ENCODE peak calls at places on chromosomes 7 and 10, in five cellular contexts. B, X, Z, H and N are unnamed samples.

GRCh38 chr7:106283831-106284515 is 810 bp downstream of the NAMPT start:
- DNase-seq in H (peak; percentile 63), B (peak; percentile 62), X (peak; percentile 60), Z (peak; percentile 82), N (no peak)

GRCh38 chr7:74093671-74094223 is 10.1 kb downstream of the LIMK1 start:
- DNase-seq in Z (peak; percentile 70), X (peak; percentile 30), B (no peak), H (no peak), N (no peak)

GRCh38 chr7:113774182-113774807 is 144.5 kb downstream of the PPP1R3A start:
- DNase-seq in H (no peak), Z (no peak), B (no peak), X (no peak), N (no peak)

GRCh38 chr10:48577158-48577557 is 27.7 kb downstream of the ARHGAP22 start:
- DNase-seq in Z (no peak), H (no peak), B (no peak), X (no peak), N (no peak)

GRCh38 chr7:30922596-30922995 is 10.9 kb downstream of the AQP1 start:
- DNase-seq in H (peak; percentile 24), X (no peak), B (no peak), Z (peak; percentile 57), N (peak; percentile 34)

GRCh38 chr10:10394933-10395658 is 622.6 kb upstream of the CELF2 start:
- DNase-seq in X (no peak), B (no peak), Z (no peak), H (no peak), N (no peak)

GRCh38 chr7:3482147-3482921 is 181.3 kb downstream of the SDK1 start:
- DNase-seq in H (no peak), Z (no peak), B (no peak), X (no peak), N (no peak)

GRCh38 chr7:159115601-159116501 is 28.8 kb downstream of the VIPR2 start:
- DNase-seq in B (no peak), H (no peak), Z (peak; percentile 61), X (no peak), N (peak; percentile 24)

GRCh38 chr10:124598196-124598595 is 136.6 kb downstream of the LHPP start:
- DNase-seq in H (no peak), Z (no peak), B (no peak), X (no peak), N (no peak)

GRCh38 chr10:112330607-112331160 is 43.2 kb upstream of the ACSL5 start:
- DNase-seq in Z (no peak), X (no peak), H (no peak), B (no peak), N (no peak)

GRCh38 chr7:83976302-83976701 is 218.3 kb downstream of the SEMA3A start:
- DNase-seq in B (no peak), X (no peak), H (no peak), Z (no peak), N (no peak)

GRCh38 chr7:50156746-50157145 is 63.7 kb upstream of the ZPBP start:
- DNase-seq in H (no peak), Z (no peak), X (no peak), B (no peak), N (no peak)

GRCh38 chr7:19114591-19114855 is 2.9 kb downstream of the TWIST1 start:
- DNase-seq in X (no peak), Z (no peak), H (no peak), B (no peak), N (no peak)

GRCh38 chr10:15311885-15312280 is 59.2 kb downstream of the FAM171A1 start:
- DNase-seq in B (no peak), X (no peak), H (no peak), Z (no peak), N (no peak)

GRCh38 chr7:31495653-31496052 is 18.2 kb upstream of the ITPRID1 start:
- DNase-seq in B (no peak), Z (no peak), H (no peak), X (no peak), N (no peak)

GRCh38 chr10:117968354-117969182 is 78.2 kb downstream of the RAB11FIP2 start:
- DNase-seq in B (no peak), H (no peak), X (no peak), Z (no peak), N (no peak)

GRCh38 chr7:24978837-24979469 is 1.0 kb downstream of the OSBPL3 start:
- DNase-seq in B (no peak), H (peak; percentile 56), Z (peak; percentile 67), X (no peak), N (no peak)

GRCh38 chr7:130286881-130287280 is 6.1 kb upstream of the CPA4 start:
- DNase-seq in X (no peak), H (no peak), B (no peak), Z (no peak), N (no peak)

GRCh38 chr7:25167262-25167843 is 42.3 kb upstream of the CYCS start:
- DNase-seq in Z (no peak), X (no peak), H (no peak), B (no peak), N (no peak)

GRCh38 chr7:137986252-137987010 is 15.5 kb downstream of the CREB3L2 start:
- DNase-seq in X (peak; percentile 64), B (no peak), H (no peak), Z (peak; percentile 79), N (no peak)

GRCh38 chr10:116006508-116006907 is 266.5 kb downstream of the GFRA1 start:
- DNase-seq in Z (no peak), B (no peak), H (no peak), X (no peak), N (no peak)

GRCh38 chr7:94049615-94050014 is 45.5 kb upstream of the BET1 start:
- DNase-seq in Z (no peak), X (no peak), H (no peak), B (no peak), N (no peak)

GRCh38 chr10:50392966-50393718 is 141.8 kb upstream of the ASAH2 start:
- DNase-seq in H (no peak), Z (no peak), B (no peak), X (no peak), N (no peak)

GRCh38 chr10:99667108-99667751 is 7.9 kb downstream of the ENTPD7 start:
- DNase-seq in Z (no peak), H (no peak), X (no peak), B (no peak), N (no peak)

GRCh38 chr10:73956476-73957338 is 41.2 kb upstream of the VCL start:
- DNase-seq in H (no peak), Z (no peak), X (no peak), B (no peak), N (no peak)

GRCh38 chr7:76396039-76396732 is 13.3 kb downstream of the SSC4D start:
- DNase-seq in H (no peak), Z (no peak), X (no peak), B (no peak), N (no peak)

GRCh38 chr7:64314493-64315020 is 796 bp downstream of the ZNF736 start:
- DNase-seq in Z (no peak), X (no peak), H (no peak), B (peak; percentile 43), N (no peak)

DNA sequence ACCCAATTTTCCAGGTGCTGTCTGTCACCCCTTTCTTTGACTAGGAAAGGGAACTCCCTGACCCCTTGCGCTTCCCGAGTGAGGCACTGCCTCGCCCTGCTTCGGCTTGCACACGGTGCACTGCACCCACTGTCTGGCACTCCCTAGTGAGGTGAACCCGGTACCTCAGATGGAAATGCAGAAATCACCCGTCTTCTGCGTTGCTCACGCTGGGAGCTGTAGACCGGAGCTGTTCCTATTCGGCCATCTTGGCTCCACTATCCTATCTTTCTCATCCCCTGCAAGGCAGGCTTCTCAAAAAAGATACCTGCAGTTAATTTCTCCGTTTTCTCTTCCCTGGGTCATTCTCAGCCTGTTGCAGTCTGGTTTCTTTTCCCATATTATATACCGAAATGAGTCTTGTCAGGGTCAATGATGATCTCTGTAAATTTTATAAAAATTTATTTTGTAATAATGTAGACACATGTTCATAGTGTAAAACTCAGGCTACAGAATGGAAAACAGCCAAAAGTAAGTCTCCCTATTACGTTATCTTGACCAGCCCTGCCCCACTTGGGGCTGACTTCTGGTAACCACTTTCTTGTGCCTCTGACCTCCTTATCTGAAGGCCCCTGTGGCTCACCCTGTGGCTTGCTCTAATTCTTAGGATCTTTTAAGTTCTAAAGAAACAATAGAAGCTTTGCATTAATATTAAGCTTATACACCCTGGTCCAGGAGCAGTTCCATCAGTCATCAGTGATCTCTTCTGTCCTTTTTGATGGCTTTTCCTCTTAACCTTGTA is 20.7 kb downstream of the BLVRA start:
- DNase-seq in H (no peak), X (no peak), B (no peak), Z (no peak), N (no peak)
- H3K4me3 ChIP-seq in H (no peak overlapping the region), X (no peak overlapping the region), B (no peak overlapping the region), Z (no peak overlapping the region), N (no peak overlapping the region)

GRCh38 chr10:79285315-79286185 is 61.7 kb upstream of the PPIF start:
- DNase-seq in X (no peak), Z (no peak), H (no peak), B (no peak), N (no peak)

GRCh38 chr10:79282388-79282787 is 64.9 kb upstream of the PPIF start:
- DNase-seq in Z (no peak), B (no peak), H (no peak), X (no peak), N (no peak)

GRCh38 chr10:79286318-79286951 is 60.8 kb upstream of the PPIF start:
- DNase-seq in B (peak; percentile 91), H (peak; percentile 92), Z (peak; percentile 92), X (no peak), N (no peak)

GRCh38 chr10:79280956-79281355 is 66.3 kb upstream of the PPIF start:
- DNase-seq in X (no peak), B (no peak), Z (no peak), H (no peak), N (no peak)

DNA sequence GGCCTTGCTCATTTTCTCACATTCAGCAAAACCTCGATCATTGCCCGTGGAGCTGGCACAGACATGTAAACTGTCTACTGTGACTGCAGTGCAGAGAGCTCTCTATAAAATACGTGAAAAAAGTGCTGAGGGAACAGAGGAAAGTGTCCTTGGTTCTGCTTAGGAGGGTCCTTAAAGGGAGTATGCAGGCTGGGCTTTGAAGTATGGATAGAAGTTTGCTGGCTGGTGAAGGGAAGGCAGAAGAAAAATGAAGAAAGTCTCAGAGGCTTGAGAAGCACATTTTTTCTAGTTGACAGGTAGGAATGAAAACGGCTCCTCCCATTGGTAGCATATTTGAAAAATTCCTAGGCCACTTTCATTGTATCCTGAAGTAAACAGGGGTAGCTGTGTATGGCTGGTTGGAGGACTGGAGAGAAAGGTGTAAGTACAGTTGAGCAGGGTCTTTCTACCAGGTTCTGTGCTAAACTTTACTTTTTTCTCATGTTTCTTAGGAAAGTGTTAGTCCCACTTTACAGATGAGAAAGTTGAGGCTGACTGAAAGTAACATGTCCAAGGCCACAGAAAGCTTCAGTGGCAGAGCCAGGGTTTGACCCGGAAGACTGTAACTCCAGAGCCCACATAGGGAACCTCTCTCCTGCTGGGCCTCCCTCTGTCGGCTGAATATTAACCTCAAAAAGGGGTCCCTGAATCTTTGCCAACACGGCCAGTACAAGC is 63.0 kb upstream of the PPIF start:
- DNase-seq in B (no peak), H (no peak), X (no peak), Z (no peak), N (no peak)
- H3K4me1 ChIP-seq in B (no peaks in the 10 kb centered on the region), H (peaks cover 51% of the 10 kb centered on the region), X (peaks cover 9% of the 10 kb centered on the region), Z (no peaks in the 10 kb centered on the region), N (peaks cover 3% of the 10 kb centered on the region)

DNA sequence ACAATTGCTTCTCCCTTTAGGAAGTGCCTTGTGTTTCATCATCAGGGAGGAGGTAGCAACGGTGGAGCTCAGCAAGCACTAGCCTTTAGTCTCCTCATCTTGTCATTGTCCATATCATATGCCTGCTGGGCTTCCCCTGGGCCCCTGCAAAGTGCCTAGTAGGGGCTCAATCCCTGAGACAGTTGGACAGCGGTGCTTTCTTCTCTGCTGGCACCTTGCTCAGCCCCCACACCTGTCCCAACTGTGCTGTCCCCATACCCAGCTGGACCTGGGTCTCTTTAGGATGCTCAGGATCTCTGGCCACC is 5.5 kb downstream of the SMARCD3 start:
- DNase-seq in H (no peak), Z (no peak), X (no peak), B (no peak), N (no peak)
- H3K4me3 ChIP-seq in H (no peak overlapping the region), Z (no peak overlapping the region), X (no peak overlapping the region), B (no peak overlapping the region), N (no peak overlapping the region)

GRCh38 chr10:71811351-71811750 is 38.0 kb upstream of the VSIR start:
- DNase-seq in Z (no peak), B (no peak), X (no peak), H (no peak), N (no peak)
- H3K4me1 ChIP-seq in Z (peaks cover 3% of the 10 kb centered on the region), B (no peaks in the 10 kb centered on the region), X (no peaks in the 10 kb centered on the region), H (peaks cover 1% of the 10 kb centered on the region), N (no peaks in the 10 kb centered on the region)